ENCODE peak calls at places on chromosome 9, in ten cellular contexts. Q is iris pigment epithelial cell; P is stimulated activated CD4-positive, alpha-beta T cell treated with anti-CD3 and anti-CD28 coated beads, TNF-alpha, amount 100 ng/mL, for 24 hours; Z is heart left ventricle; X is SJSA1; O is activated T-cell treated with anti-CD3 and anti-CD28 coated beads, Interleukin-2, amount 50 U/mL, for 24 hours; C is tibial nerve; J is HTR-8/SVneo; K is RCC 7860; T is epithelial cell of esophagus. I is an unnamed sample.

GRCh38 chr9:130172161-130172857 is at the start of gene NCS1:
- DNase-seq in K (peak; percentile 59), J (peak; percentile 76), O (peak; percentile 78), P (peak; percentile 21), Q (peak; percentile 72), X (no peak), T (peak; percentile 77), C (peak; percentile 48), Z (peak; percentile 77), I (peak; percentile 98)

GRCh38 chr9:111812337-111812736 is 17.6 kb upstream of the SHOC1 start:
- DNase-seq in K (no peak), Z (no peak), C (no peak), J (no peak), T (no peak), P (no peak), Q (no peak), X (no peak), O (no peak), I (no peak)

GRCh38 chr9:4143951-4144717 is 155.7 kb downstream of the GLIS3 start:
- DNase-seq in Q (peak; percentile 82), K (peak; percentile 45), C (no peak), T (peak; percentile 77), O (no peak), Z (no peak), P (no peak), J (no peak), X (no peak), I (no peak)

GRCh38 chr9:96875460-96876142 is 21.3 kb upstream of the ZNF782 start:
- DNase-seq in Q (peak; percentile 82), K (peak; percentile 70), O (peak; percentile 55), J (peak; percentile 79), P (no peak), C (no peak), T (peak; percentile 71), X (peak; percentile 19), Z (peak; percentile 22), I (peak; percentile 90)

GRCh38 chr9:69180670-69181069 is 6.6 kb downstream of the TJP2 start:
- DNase-seq in T (peak; percentile 98), O (no peak), Z (peak; percentile 66), J (peak; percentile 87), X (peak; percentile 79), Q (peak; percentile 99), C (no peak), K (peak; percentile 93), P (no peak), I (no peak)

GRCh38 chr9:37543468-37543867 is 32.7 kb downstream of the FBXO10 start:
- DNase-seq in O (no peak), X (no peak), T (no peak), J (no peak), Q (no peak), P (no peak), Z (no peak), C (no peak), K (no peak), I (no peak)

GRCh38 chr9:110755179-110755578 is 86.6 kb downstream of the MUSK start:
- DNase-seq in T (peak; percentile 78), K (no peak), Z (no peak), C (no peak), X (no peak), P (no peak), J (no peak), Q (no peak), O (no peak), I (no peak)

GRCh38 chr9:108621991-108622390 is 233.8 kb downstream of the ACTL7B start:
- DNase-seq in P (no peak), Z (no peak), T (no peak), K (no peak), O (no peak), X (no peak), C (no peak), J (no peak), Q (no peak), I (no peak)

GRCh38 chr9:98995059-98995665 is 51.5 kb downstream of the COL15A1 start:
- DNase-seq in J (no peak), X (no peak), Q (no peak), K (no peak), C (no peak), O (no peak), P (no peak), T (no peak), Z (peak; percentile 76), I (no peak)

GRCh38 chr9:77507212-77507961 is 140.7 kb downstream of the GNA14 start:
- DNase-seq in K (no peak), T (no peak), P (no peak), O (no peak), X (no peak), Z (no peak), J (no peak), C (no peak), Q (peak; percentile 41), I (no peak)

GRCh38 chr9:36765077-36765390 is 192.3 kb downstream of the MELK start:
- DNase-seq in P (no peak), J (no peak), K (no peak), C (no peak), O (peak; percentile 34), Q (no peak), T (no peak), X (no peak), Z (no peak), I (no peak)

GRCh38 chr9:112890106-112891081 is at the start of gene SLC46A2:
- DNase-seq in Q (no peak), K (no peak), Z (peak; percentile 24), P (no peak), J (no peak), C (no peak), T (peak; percentile 17), X (no peak), O (no peak), I (no peak)

GRCh38 chr9:93667006-93667405 is 90.6 kb downstream of the PHF2 start:
- DNase-seq in C (peak; percentile 10), T (no peak), Z (peak; percentile 6), P (no peak), X (no peak), Q (no peak), K (no peak), J (no peak), O (no peak), I (no peak)

I was measured in 8988T.